ENCODE peak calls at places on chromosomes 7 and 10, in six cellular contexts. A is HEK293T, X is A549, T is NCI-H774, U is amniotic epithelial cell, F is fibroblast of gingiva. I is an unnamed sample.

GRCh38 chr7:36448781-36449379 is 59.2 kb downstream of the ANLN start:
- DNase-seq in A (no peak), X (no peak), T (no peak), U (peak), F (peak), I (no peak)

GRCh38 chr7:136074840-136075239 is 97.7 kb upstream of the MTPN start:
- DNase-seq in A (no peak), X (no peak), T (peak), U (no peak), F (no peak), I (no peak)

GRCh38 chr7:93310346-93310745 is 78.2 kb downstream of the VPS50 start:
- DNase-seq in A (no peak), X (no peak), T (no peak), U (peak), F (no peak), I (no peak)

GRCh38 chr7:135386181-135386580 is 123.7 kb downstream of the CNOT4 start:
- DNase-seq in A (no peak), X (no peak), T (no peak), U (peak), F (no peak), I (no peak)

GRCh38 chr10:4195214-4195613 is 410.2 kb upstream of the KLF6 start:
- DNase-seq in A (no peak), X (peak), T (no peak), U (peak), F (no peak), I (no peak)

GRCh38 chr10:452512-453504 is 236.7 kb downstream of the DIP2C start:
- DNase-seq in A (no peak), X (no peak), T (no peak), U (peak), F (peak), I (no peak)

GRCh38 chr7:123537026-123537642 is 2.7 kb upstream of the IQUB start:
- DNase-seq in A (no peak), X (peak), T (no peak), U (peak), F (no peak), I (no peak)

GRCh38 chr7:1027285-1028043 is 16.9 kb upstream of the GPR146 start:
- DNase-seq in A (peak), X (peak), T (no peak), U (peak), F (peak), I (no peak)

GRCh38 chr7:48168159-48168558 is 3.1 kb upstream of the ABCA13 start:
- DNase-seq in A (no peak), X (peak), T (no peak), U (peak), F (peak), I (no peak)

GRCh38 chr10:104327745-104328635 is 10.3 kb downstream of the ITPRIP start:
- DNase-seq in A (no peak), X (peak), T (no peak), U (peak), F (peak), I (peak)

GRCh38 chr7:98341106-98341505 is 59.6 kb downstream of the BRI3 start:
- DNase-seq in A (no peak), X (no peak), T (no peak), U (peak), F (no peak), I (no peak)

GRCh38 chr7:65971021-65971420 is 11.0 kb downstream of the GUSB start:
- DNase-seq in A (no peak), X (no peak), T (no peak), U (no peak), F (no peak), I (no peak)

GRCh38 chr10:110919971-110920881 is 822 bp downstream of the SHOC2 start:
- DNase-seq in A (peak), X (peak), T (no peak), U (peak), F (peak), I (no peak)

GRCh38 chr10:116138897-116139296 is 134.1 kb downstream of the GFRA1 start:
- DNase-seq in A (no peak), X (no peak), T (peak), U (no peak), F (no peak), I (no peak)

GRCh38 chr10:126240483-126240882 is 147.8 kb downstream of the ADAM12 start:
- DNase-seq in A (no peak), X (no peak), T (peak), U (peak), F (no peak), I (no peak)

GRCh38 chr10:28384557-28384956 is 81.7 kb upstream of the MPP7 start:
- DNase-seq in A (no peak), X (no peak), T (no peak), U (no peak), F (no peak), I (no peak)

GRCh38 chr7:73865738-73866445 is 4.9 kb downstream of the TMEM270 start:
- DNase-seq in A (no peak), X (peak), T (no peak), U (peak), F (peak), I (no peak)

GRCh38 chr10:76119515-76119914 is 688.1 kb downstream of the LRMDA start:
- DNase-seq in A (no peak), X (no peak), T (no peak), U (peak), F (peak), I (no peak)

GRCh38 chr10:118332948-118333710 is 9.0 kb downstream of the FAM204A start:
- DNase-seq in A (no peak), X (no peak), T (peak), U (peak), F (no peak), I (no peak)

GRCh38 chr7:66013938-66014337 is 31.9 kb upstream of the GUSB start:
- DNase-seq in A (peak), X (peak), T (no peak), U (peak), F (peak), I (no peak)

GRCh38 chr10:98478430-98479222 is 31.9 kb upstream of the HPS1 start:
- DNase-seq in A (no peak), X (no peak), T (no peak), U (peak), F (peak), I (no peak)

GRCh38 chr7:148983220-148984146 is 44.8 kb downstream of the PDIA4 start:
- DNase-seq in A (peak), X (peak), T (peak), U (peak), F (peak), I (peak)

GRCh38 chr10:92291921-92292860 is 1.2 kb downstream of the MARCHF5 start:
- DNase-seq in A (peak), X (peak), T (peak), U (peak), F (peak), I (peak)

GRCh38 chr10:110353244-110354119 is 48.8 kb upstream of the SMNDC1 start:
- DNase-seq in A (no peak), X (peak), T (no peak), U (peak), F (peak), I (peak)

GRCh38 chr10:131848741-131849590 is 51.8 kb upstream of the PPP2R2D start:
- DNase-seq in A (no peak), X (no peak), T (no peak), U (no peak), F (no peak), I (no peak)

GRCh38 chr10:130750441-130750840 is 561.1 kb downstream of the TCERG1L start:
- DNase-seq in A (no peak), X (no peak), T (no peak), U (no peak), F (no peak), I (no peak)

GRCh38 chr7:135152447-135152846 is 4.6 kb downstream of the TMEM140 start:
- DNase-seq in A (no peak), X (no peak), T (no peak), U (no peak), F (no peak), I (no peak)

GRCh38 chr10:28991738-28992270 is 297.1 kb upstream of the LYZL1 start:
- DNase-seq in A (peak), X (peak), T (peak), U (peak), F (no peak), I (peak)

GRCh38 chr7:78345979-78346378 is 547.4 kb downstream of the PHTF2 start:
- DNase-seq in A (peak), X (no peak), T (no peak), U (no peak), F (no peak), I (no peak)

GRCh38 chr10:116796910-116797513 is 52.3 kb upstream of the ENO4 start:
- DNase-seq in A (peak), X (peak), T (peak), U (peak), F (peak), I (peak)

GRCh38 chr10:62813981-62814380 is 2.2 kb downstream of the EGR2 start:
- DNase-seq in A (no peak), X (no peak), T (no peak), U (no peak), F (no peak), I (no peak)

GRCh38 chr7:42065942-42066341 is 171.1 kb downstream of the GLI3 start:
- DNase-seq in A (peak), X (no peak), T (no peak), U (no peak), F (peak), I (no peak)

GRCh38 chr7:55308186-55308929 is 56.8 kb upstream of the LANCL2 start:
- DNase-seq in A (no peak), X (no peak), T (no peak), U (peak), F (peak), I (no peak)

GRCh38 chr7:42314696-42315095 is 77.7 kb upstream of the GLI3 start:
- DNase-seq in A (no peak), X (no peak), T (no peak), U (no peak), F (no peak), I (no peak)

GRCh38 chr10:4790922-4791321 is 35.1 kb upstream of the AKR1E2 start:
- DNase-seq in A (no peak), X (no peak), T (no peak), U (no peak), F (no peak), I (no peak)

GRCh38 chr7:51369746-51370145 is 53.1 kb upstream of the COBL start:
- DNase-seq in A (no peak), X (peak), T (peak), U (no peak), F (no peak), I (no peak)

GRCh38 chr7:22842973-22843372 is 20.3 kb upstream of the TOMM7 start:
- DNase-seq in A (no peak), X (no peak), T (no peak), U (no peak), F (no peak), I (no peak)

GRCh38 chr10:60099998-60100747 is 193.8 kb upstream of the CCDC6 start:
- DNase-seq in A (peak), X (peak), T (peak), U (peak), F (peak), I (no peak)

GRCh38 chr10:132480356-132480755 is 57.2 kb upstream of the INPP5A start:
- DNase-seq in A (no peak), X (no peak), T (no peak), U (no peak), F (no peak), I (no peak)